ENCODE peak calls at places on chromosomes 12 and 14, in six cellular contexts. R is HAP-1; E is stimulated activated CD8-positive, alpha-beta memory T cell treated with anti-CD3 and anti-CD28 coated beads, Interleukin-4, amount 100 ng/mL, for 1 hour; I is T-helper 1 cell; J is epithelial cell of esophagus; V is anterior cingulate cortex. M is an unnamed sample.

GRCh38 chr14:28756896-28757570 is 9.6 kb upstream of the FOXG1 start:
- DNase-seq in R (peak), E (no peak), J (peak), V (peak), I (no peak), M (no peak)

GRCh38 chr12:108700833-108701450 is 30.4 kb downstream of the CORO1C start:
- DNase-seq in R (peak), V (no peak), I (no peak), E (no peak), J (peak), M (no peak)

GRCh38 chr12:113840401-113841042 is 125.6 kb downstream of the RBM19 start:
- DNase-seq in E (no peak), I (no peak), R (no peak), J (no peak), V (no peak), M (no peak)

GRCh38 chr12:109458771-109459208 is 18.3 kb downstream of the KCTD10 start:
- DNase-seq in V (no peak), J (no peak), E (no peak), R (peak), I (no peak), M (no peak)

GRCh38 chr12:82359115-82359478 is 768 bp downstream of the METTL25 start:
- DNase-seq in R (no peak), J (peak), E (no peak), I (no peak), V (no peak), M (no peak)

GRCh38 chr14:71749613-71750238 is 182.5 kb upstream of the RGS6 start:
- DNase-seq in E (no peak), I (no peak), J (no peak), V (no peak), R (no peak), M (no peak)

GRCh38 chr12:105992849-105993740 is 145.7 kb downstream of the NUAK1 start:
- DNase-seq in J (peak), R (no peak), V (no peak), E (no peak), I (no peak), M (no peak)

GRCh38 chr14:69763761-69764510 is 3.0 kb upstream of the SRSF5 start:
- DNase-seq in R (no peak), V (no peak), J (no peak), E (no peak), I (no peak), M (no peak)

GRCh38 chr14:31582286-31582691 is 21.1 kb downstream of the NUBPL start:
- DNase-seq in E (no peak), R (peak), I (no peak), V (no peak), J (no peak), M (no peak)

GRCh38 chr12:41223600-41223999 is 35.5 kb downstream of the PDZRN4 start:
- DNase-seq in R (no peak), J (no peak), I (no peak), V (no peak), E (no peak), M (no peak)

GRCh38 chr12:110249716-110250225 is 31.3 kb upstream of the ATP2A2 start:
- DNase-seq in I (no peak), J (no peak), E (no peak), V (peak), R (no peak), M (no peak)

GRCh38 chr14:34688470-34689206 is 25.8 kb downstream of the CFL2 start:
- DNase-seq in E (no peak), V (no peak), I (no peak), R (no peak), J (no peak), M (no peak)

GRCh38 chr12:4307593-4308333 is 13.2 kb upstream of the TIGAR start:
- DNase-seq in V (peak), E (no peak), R (peak), I (no peak), J (peak), M (peak)

GRCh38 chr14:23117371-23118020 is 1.6 kb downstream of the CEBPE start:
- DNase-seq in J (no peak), E (no peak), I (no peak), R (no peak), V (no peak), M (no peak)

GRCh38 chr12:126159139-126159538 is 1093.9 kb downstream of the AACS start:
- DNase-seq in J (no peak), V (no peak), I (no peak), R (no peak), E (no peak), M (no peak)

GRCh38 chr12:102043928-102044327 is 17.9 kb downstream of the WASHC3 start:
- DNase-seq in R (no peak), E (no peak), I (no peak), J (no peak), V (no peak), M (no peak)

GRCh38 chr14:54566410-54567223 is at the start of gene SAMD4A:
- DNase-seq in V (peak), J (peak), I (peak), R (peak), E (no peak), M (no peak)

GRCh38 chr12:123237646-123238329 is 4.6 kb downstream of the MTRFR start:
- DNase-seq in J (peak), V (peak), E (peak), I (peak), R (peak), M (peak)

GRCh38 chr12:107296681-107297086 is 203.3 kb upstream of the CRY1 start:
- DNase-seq in E (no peak), I (no peak), V (no peak), J (peak), R (no peak), M (no peak)

GRCh38 chr14:100773331-100774163 is 46.9 kb downstream of the DLK1 start:
- DNase-seq in E (no peak), I (no peak), J (no peak), R (no peak), V (no peak), M (no peak)

GRCh38 chr14:95329941-95330340 is 10.2 kb upstream of the CLMN start:
- DNase-seq in E (no peak), R (no peak), V (no peak), J (no peak), I (no peak), M (no peak)

GRCh38 chr12:24537241-24537860 is 411.6 kb downstream of the BCAT1 start:
- DNase-seq in I (no peak), V (no peak), J (no peak), E (no peak), R (no peak), M (no peak)

GRCh38 chr12:90854136-90854689 is 100.8 kb downstream of the CCER1 start:
- DNase-seq in I (no peak), R (peak), E (no peak), J (peak), V (no peak), M (peak)

GRCh38 chr12:125079943-125080645 is 14.9 kb downstream of the AACS start:
- DNase-seq in J (peak), R (no peak), V (no peak), E (no peak), I (no peak), M (no peak)

GRCh38 chr14:100076630-100077029 is 11.4 kb downstream of the EVL start:
- DNase-seq in I (no peak), V (no peak), R (no peak), E (no peak), J (peak), M (no peak)

GRCh38 chr12:12883369-12884001 is 7.9 kb upstream of the GPRC5A start:
- DNase-seq in J (peak), V (no peak), R (peak), I (no peak), E (no peak), M (no peak)

GRCh38 chr12:63989301-63989845 is 144.9 kb downstream of the SRGAP1 start:
- DNase-seq in J (no peak), E (no peak), V (no peak), R (no peak), I (no peak), M (no peak)

GRCh38 chr12:95908573-95908972 is 33.8 kb downstream of the CCDC38 start:
- DNase-seq in E (no peak), I (no peak), V (no peak), J (no peak), R (no peak), M (no peak)

GRCh38 chr14:55624913-55625312 is 44.9 kb downstream of the KTN1 start:
- DNase-seq in I (no peak), J (no peak), V (no peak), E (no peak), R (no peak), M (no peak)